ENCODE peak calls at places on chromosomes 16 and 17, in six cellular contexts. P is tibial artery; S is CD4-positive, CD25-positive, alpha-beta regulatory T cell; I is neural progenitor cell; J is upper lobe of left lung; K is effector memory CD4-positive, alpha-beta T cell. M is an unnamed sample.
A peak's percentile ranks its signal among the peaks of the same experiment; 100 is the strongest.

GRCh38 chr17:49576121-49576905 is 642 bp downstream of the NXPH3 start:
- DNase-seq in P (peak; percentile 86), S (no peak), I (peak; percentile 85), J (peak; percentile 88), K (no peak), M (no peak)

GRCh38 chr17:58184308-58184985 is 8.1 kb upstream of the EPX start:
- DNase-seq in P (no peak), S (no peak), I (peak; percentile 27), J (no peak), K (no peak), M (no peak)

GRCh38 chr17:75032896-75033294 is 13.9 kb downstream of the ATP5PD start:
- DNase-seq in P (peak; percentile 77), S (no peak), I (no peak), J (no peak), K (no peak), M (no peak)

GRCh38 chr17:82636626-82637598 is 11.3 kb downstream of the WDR45B start:
- DNase-seq in P (no peak), S (no peak), I (no peak), J (no peak), K (no peak), M (no peak)

GRCh38 chr16:68005786-68006286 is 6.6 kb upstream of the DPEP2 start:
- DNase-seq in P (no peak), S (peak; percentile 32), I (no peak), J (no peak), K (no peak), M (peak; percentile 54)

GRCh38 chr16:22764662-22765302 is 49.2 kb upstream of the HS3ST2 start:
- DNase-seq in P (no peak), S (no peak), I (peak; percentile 20), J (no peak), K (no peak), M (no peak)

GRCh38 chr17:79950711-79951110 is 85.0 kb downstream of the TBC1D16 start:
- DNase-seq in P (peak; percentile 50), S (no peak), I (peak; percentile 85), J (no peak), K (no peak), M (no peak)

GRCh38 chr16:58329147-58329546 is 34.3 kb upstream of the PRSS54 start:
- DNase-seq in P (no peak), S (no peak), I (no peak), J (no peak), K (no peak), M (no peak)

GRCh38 chr16:2033057-2033911 is 6.6 kb downstream of the NHERF2 start:
- DNase-seq in P (peak; percentile 91), S (no peak), I (peak; percentile 38), J (peak; percentile 90), K (no peak), M (no peak)

GRCh38 chr17:12744298-12744697 is 45.0 kb upstream of the ARHGAP44 start:
- DNase-seq in P (no peak), S (no peak), I (no peak), J (no peak), K (no peak), M (no peak)

GRCh38 chr16:50068550-50068949 is 2.8 kb downstream of the HEATR3 start:
- DNase-seq in P (no peak), S (no peak), I (no peak), J (no peak), K (no peak), M (no peak)

GRCh38 chr17:74639704-74640142 is 16.2 kb upstream of the CD300E start:
- DNase-seq in P (peak; percentile 65), S (no peak), I (no peak), J (no peak), K (no peak), M (no peak)

GRCh38 chr16:80610489-80611156 is 69.8 kb downstream of the DYNLRB2 start:
- DNase-seq in P (peak; percentile 55), S (no peak), I (no peak), J (peak; percentile 55), K (no peak), M (no peak)

GRCh38 chr16:78504391-78504945 is 405.0 kb downstream of the WWOX start:
- DNase-seq in P (no peak), S (no peak), I (no peak), J (no peak), K (no peak), M (no peak)

GRCh38 chr16:86619263-86619935 is 41.0 kb downstream of the FOXL1 start:
- DNase-seq in P (peak; percentile 85), S (no peak), I (no peak), J (no peak), K (no peak), M (no peak)

GRCh38 chr16:58034128-58034685 is 8.7 kb downstream of the MMP15 start:
- DNase-seq in P (no peak), S (no peak), I (no peak), J (no peak), K (no peak), M (no peak)

GRCh38 chr16:4714996-4715395 is 19.1 kb downstream of the ANKS3 start:
- DNase-seq in P (no peak), S (no peak), I (no peak), J (no peak), K (no peak), M (no peak)

GRCh38 chr17:71438631-71439146 is 682.1 kb upstream of the SOX9 start:
- DNase-seq in P (no peak), S (no peak), I (no peak), J (no peak), K (no peak), M (no peak)

GRCh38 chr16:21162661-21163151 is 4.2 kb downstream of the LDAF1 start:
- DNase-seq in P (peak; percentile 75), S (no peak), I (no peak), J (no peak), K (no peak), M (no peak)

GRCh38 chr17:40510328-40510648 is 8.9 kb upstream of the TNS4 start:
- DNase-seq in P (peak; percentile 27), S (no peak), I (no peak), J (no peak), K (no peak), M (no peak)

GRCh38 chr17:59372138-59372751 is 40.8 kb downstream of the YPEL2 start:
- DNase-seq in P (peak; percentile 84), S (no peak), I (no peak), J (no peak), K (no peak), M (no peak)
- H3K27ac ChIP-seq in P (peak overlapping the region; percentile 89), S (peak overlapping the region; percentile 66), I (no peak overlapping the region), J (peak overlapping the region; percentile 84), K (no peak overlapping the region), M (no peak overlapping the region)

DNA sequence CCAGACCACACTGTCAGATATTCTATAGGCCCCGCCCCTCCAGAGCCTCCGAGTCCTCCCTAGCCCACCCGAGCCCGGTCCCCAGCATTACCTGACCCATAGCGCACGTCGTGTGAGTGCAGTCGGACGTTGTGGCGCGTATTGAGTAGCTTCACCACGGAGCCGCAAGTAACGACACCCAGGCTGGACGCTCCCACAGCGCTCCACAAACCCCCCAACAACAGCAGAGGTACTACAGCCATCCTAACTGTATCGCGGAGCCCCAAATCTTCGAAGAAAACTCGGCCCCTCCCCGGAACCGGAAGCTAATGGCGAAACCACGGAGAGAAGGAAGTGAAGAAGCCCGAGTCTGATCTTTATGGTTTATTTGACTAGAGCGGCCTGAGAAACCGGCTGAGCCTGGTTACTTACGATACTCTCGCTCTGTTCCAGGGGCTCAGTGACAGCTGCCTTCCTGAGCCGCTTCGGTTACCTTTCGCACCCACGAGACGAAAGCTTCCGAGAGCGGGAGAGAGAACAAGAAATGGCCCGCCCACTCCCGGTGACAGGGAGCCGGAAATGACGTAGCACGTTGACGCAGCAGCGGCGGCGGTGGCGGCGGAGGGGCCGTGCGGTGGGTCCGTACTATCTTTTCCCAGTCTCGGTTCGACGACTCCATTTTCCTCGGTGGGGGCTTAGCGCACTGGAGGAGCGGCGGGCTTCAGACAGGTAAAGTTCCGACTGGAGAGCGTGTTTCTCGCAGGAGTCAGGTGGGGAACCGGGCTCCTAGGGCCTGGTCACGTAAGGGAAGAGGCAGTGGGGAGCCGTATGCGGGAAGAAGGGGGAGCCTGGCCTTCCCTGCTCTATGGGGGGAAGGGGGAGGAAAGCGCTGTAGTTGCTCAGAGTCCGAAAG is at the start of the genes SDF2 and SUPT6H:
- DNase-seq in P (peak; percentile 93), S (peak; percentile 91), I (peak; percentile 96), J (peak; percentile 97), K (peak; percentile 86), M (peak; percentile 96)
- H3K4me1 ChIP-seq in P (peaks cover 35% of the 10 kb centered on the region), S (peaks cover 45% of the 10 kb centered on the region), I (peaks cover 8% of the 10 kb centered on the region), J (peaks cover 32% of the 10 kb centered on the region), K (peaks cover 8% of the 10 kb centered on the region), M (peaks cover 43% of the 10 kb centered on the region)

DNA sequence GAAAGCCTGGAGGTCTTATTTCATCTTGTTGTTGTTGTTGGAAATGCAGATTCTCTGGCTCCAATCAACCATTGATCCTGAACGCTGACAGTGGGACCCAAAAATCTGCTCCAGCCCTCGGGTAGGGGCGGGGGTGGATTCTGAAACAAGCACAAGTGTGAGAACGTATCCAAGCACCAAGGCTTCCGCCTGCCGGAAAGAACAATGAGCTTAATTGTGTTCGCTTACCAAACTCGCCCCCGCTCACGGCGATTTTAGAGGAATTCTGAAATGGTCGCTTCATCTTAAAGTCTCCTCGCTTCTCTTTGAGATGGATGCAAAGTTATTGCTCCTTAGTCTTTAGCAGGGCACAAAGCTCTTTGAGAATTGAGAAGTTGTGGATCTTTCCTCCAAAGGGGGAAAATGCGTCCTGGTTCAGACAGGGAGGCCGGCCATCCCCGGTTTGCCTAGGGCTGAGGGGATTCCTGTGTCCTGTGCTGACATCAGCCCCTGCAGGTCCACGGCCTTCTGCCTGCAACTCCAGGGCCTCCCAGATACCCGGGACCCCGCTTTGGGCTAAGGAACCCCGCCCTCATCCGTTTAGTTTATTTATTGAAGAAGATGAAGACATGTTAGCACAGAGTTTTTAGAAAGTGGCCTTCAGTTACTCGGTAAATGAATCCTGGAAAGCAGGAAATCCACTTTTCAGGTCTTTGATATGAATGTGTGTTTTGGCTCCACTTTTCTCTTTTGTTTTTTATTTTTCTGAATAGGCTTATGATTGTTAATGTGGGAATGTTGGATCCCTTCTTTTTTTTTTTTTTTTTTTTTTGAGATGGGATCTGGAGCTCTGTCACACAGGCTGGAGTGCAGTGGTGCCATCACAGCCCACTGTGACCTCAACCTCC is 65.5 kb downstream of the CRISPLD2 start:
- DNase-seq in P (no peak), S (no peak), I (peak; percentile 41), J (no peak), K (no peak), M (no peak)
- H3K27ac ChIP-seq in P (no peak overlapping the region), S (no peak overlapping the region), I (no peak overlapping the region), J (no peak overlapping the region), K (no peak overlapping the region), M (no peak overlapping the region)

DNA sequence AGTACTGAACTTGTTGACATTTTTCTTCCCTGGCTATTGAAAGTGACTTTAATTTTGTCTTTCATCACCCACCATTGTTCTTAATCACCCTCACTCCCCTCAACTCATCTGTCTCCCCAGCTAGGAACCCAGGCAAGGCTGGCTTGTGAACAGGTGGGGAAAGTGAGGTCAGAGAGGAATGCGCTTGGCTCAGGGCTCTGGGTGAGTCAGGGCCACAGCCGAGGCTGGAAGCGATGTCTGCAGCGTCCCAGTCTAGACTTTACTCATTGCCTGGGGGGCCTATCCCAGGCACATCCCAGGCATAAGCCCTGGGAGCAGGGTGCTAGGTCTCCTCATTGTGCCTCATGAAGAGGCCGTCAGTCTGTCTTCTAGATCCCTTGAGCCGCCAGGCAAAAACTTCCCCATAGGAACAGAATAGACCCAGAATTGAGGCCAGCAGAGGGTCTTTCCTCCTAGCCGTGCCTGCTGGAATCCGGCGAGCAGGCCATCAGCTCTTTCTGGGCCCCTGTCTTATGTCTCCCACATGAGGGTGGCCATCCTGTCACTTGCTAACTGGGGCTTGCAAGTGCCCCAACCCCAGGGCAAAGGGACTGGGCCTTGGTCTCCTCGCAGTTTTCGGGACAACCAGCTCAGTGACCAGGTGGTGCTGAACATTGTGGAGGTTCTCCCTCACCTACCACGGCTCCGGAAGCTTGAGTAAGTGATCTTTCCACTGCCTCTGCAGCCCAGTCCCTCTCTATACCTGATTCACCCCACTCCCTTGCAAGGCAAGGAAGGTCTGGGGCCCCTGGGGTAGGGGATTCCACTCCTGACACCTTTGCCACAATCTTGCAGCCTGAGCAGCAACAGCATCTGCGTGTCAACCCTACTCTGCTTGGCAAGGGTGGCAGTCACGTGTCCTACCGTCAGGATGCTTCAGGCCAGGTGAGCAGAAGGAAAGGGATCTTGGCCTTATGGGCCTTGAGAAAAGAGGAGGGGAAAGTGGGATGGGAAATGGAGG is 40.1 kb downstream of the NLRC5 start:
- DNase-seq in P (no peak), S (no peak), I (no peak), J (no peak), K (no peak), M (no peak)
- H3K4me1 ChIP-seq in P (peaks cover 3% of the 10 kb centered on the region), S (peaks cover 36% of the 10 kb centered on the region), I (no peaks in the 10 kb centered on the region), J (no peaks in the 10 kb centered on the region), K (peaks cover 18% of the 10 kb centered on the region), M (peaks cover 78% of the 10 kb centered on the region)

M was measured in CD8-positive, alpha-beta T cell.